ENCODE peak calls at places on chromosomes 11 and 22, in ten cellular contexts. V, T, Y, W, J, C, R, D, X and G are unnamed samples.

GRCh38 chr11:74577624-74578396 is 14.6 kb upstream of the POLD3 start:
- DNase-seq in V (no peak), T (no peak), Y (no peak), W (no peak), J (peak; percentile 34), C (no peak), R (peak; percentile 83), D (no peak), X (no peak), G (no peak)

GRCh38 chr11:78156081-78156844 is 16.8 kb upstream of the ALG8 start:
- DNase-seq in V (no peak), T (no peak), Y (no peak), W (no peak), J (no peak), C (no peak), R (no peak), D (no peak), X (no peak), G (no peak)

GRCh38 chr11:94895971-94896370 is 77.4 kb downstream of the CWC15 start:
- DNase-seq in V (no peak), T (no peak), Y (no peak), W (no peak), J (peak; percentile 50), C (no peak), R (no peak), D (no peak), X (no peak), G (no peak)

GRCh38 chr11:58494096-58494495 is 13.8 kb downstream of the OR5B21 start:
- DNase-seq in V (no peak), T (no peak), Y (no peak), W (no peak), J (no peak), C (no peak), R (no peak), D (no peak), X (no peak), G (no peak)

GRCh38 chr22:35728639-35729308 is 11.1 kb downstream of the APOL5 start:
- DNase-seq in V (no peak), T (peak; percentile 86), Y (no peak), W (no peak), J (no peak), C (no peak), R (peak; percentile 91), D (no peak), X (no peak), G (no peak)

GRCh38 chr22:30863161-30863833 is 105.3 kb downstream of the MORC2 start:
- DNase-seq in V (no peak), T (no peak), Y (no peak), W (no peak), J (peak; percentile 3), C (no peak), R (no peak), D (no peak), X (peak; percentile 50), G (no peak)

GRCh38 chr11:3158131-3158591 is 6.9 kb downstream of the OSBPL5 start:
- DNase-seq in V (no peak), T (no peak), Y (no peak), W (no peak), J (no peak), C (no peak), R (no peak), D (no peak), X (peak; percentile 54), G (no peak)

GRCh38 chr22:36036167-36036624 is 7.6 kb upstream of the RBFOX2 start:
- DNase-seq in V (no peak), T (peak; percentile 54), Y (no peak), W (no peak), J (no peak), C (no peak), R (no peak), D (no peak), X (no peak), G (no peak)

GRCh38 chr11:79244805-79245197 is 196.0 kb downstream of the TENM4 start:
- DNase-seq in V (no peak), T (no peak), Y (no peak), W (no peak), J (no peak), C (no peak), R (no peak), D (no peak), X (no peak), G (no peak)

GRCh38 chr22:45528046-45528445 is 25.4 kb downstream of the FBLN1 start:
- DNase-seq in V (no peak), T (no peak), Y (no peak), W (no peak), J (no peak), C (no peak), R (no peak), D (no peak), X (no peak), G (no peak)

GRCh38 chr11:1410366-1411291 is 20.9 kb downstream of the BRSK2 start:
- DNase-seq in V (no peak), T (no peak), Y (no peak), W (no peak), J (no peak), C (no peak), R (no peak), D (no peak), X (no peak), G (no peak)

GRCh38 chr11:12801976-12802375 is 127.8 kb downstream of the TEAD1 start:
- DNase-seq in V (no peak), T (no peak), Y (no peak), W (no peak), J (no peak), C (no peak), R (no peak), D (no peak), X (no peak), G (no peak)

GRCh38 chr11:122642971-122643370 is 12.6 kb upstream of the UBASH3B start:
- DNase-seq in V (no peak), T (no peak), Y (no peak), W (no peak), J (no peak), C (no peak), R (no peak), D (no peak), X (no peak), G (no peak)

GRCh38 chr22:24429411-24430365 is 2.3 kb downstream of the ADORA2A start:
- DNase-seq in V (no peak), T (peak; percentile 20), Y (peak; percentile 46), W (peak; percentile 20), J (no peak), C (peak; percentile 51), R (peak; percentile 71), D (no peak), X (peak; percentile 86), G (no peak)

GRCh38 chr11:58654079-58654907 is 31.8 kb downstream of the CNTF start:
- DNase-seq in V (peak; percentile 26), T (peak; percentile 68), Y (peak; percentile 52), W (peak; percentile 38), J (peak; percentile 87), C (peak; percentile 74), R (peak; percentile 49), D (peak; percentile 78), X (peak; percentile 76), G (peak; percentile 57)

GRCh38 chr22:28185130-28185529 is 266.1 kb upstream of the PITPNB start:
- DNase-seq in V (no peak), T (no peak), Y (no peak), W (no peak), J (no peak), C (no peak), R (no peak), D (no peak), X (no peak), G (no peak)

GRCh38 chr11:8389034-8389996 is 125.6 kb upstream of the LMO1 start:
- DNase-seq in V (no peak), T (no peak), Y (no peak), W (no peak), J (no peak), C (no peak), R (no peak), D (no peak), X (no peak), G (no peak)

GRCh38 chr11:45411221-45411946 is 125.2 kb upstream of the SYT13 start:
- DNase-seq in V (no peak), T (no peak), Y (no peak), W (no peak), J (peak; percentile 43), C (no peak), R (no peak), D (no peak), X (no peak), G (no peak)

GRCh38 chr11:56214537-56214936 is 19.5 kb downstream of the OR5T2 start:
- DNase-seq in V (no peak), T (no peak), Y (no peak), W (no peak), J (no peak), C (no peak), R (no peak), D (no peak), X (no peak), G (no peak)

GRCh38 chr22:28989035-28989464 is 72.6 kb downstream of the C22orf31 start:
- DNase-seq in V (no peak), T (no peak), Y (no peak), W (no peak), J (no peak), C (no peak), R (no peak), D (no peak), X (no peak), G (peak; percentile 77)

GRCh38 chr11:70024036-70024772 is 53.9 kb upstream of the ANO1 start:
- DNase-seq in V (no peak), T (no peak), Y (no peak), W (no peak), J (no peak), C (no peak), R (no peak), D (no peak), X (no peak), G (no peak)

GRCh38 chr22:43363580-43364435 is 20.6 kb upstream of the SCUBE1 start:
- DNase-seq in V (no peak), T (no peak), Y (no peak), W (no peak), J (no peak), C (no peak), R (no peak), D (no peak), X (no peak), G (no peak)

GRCh38 chr11:110295487-110296225 is 758 bp downstream of the RDX start:
- DNase-seq in V (no peak), T (peak; percentile 58), Y (peak; percentile 33), W (peak; percentile 18), J (peak; percentile 65), C (peak; percentile 33), R (peak; percentile 21), D (peak; percentile 78), X (peak; percentile 75), G (no peak)

GRCh38 chr11:124899376-124900145 is 1.9 kb upstream of the ROBO4 start:
- DNase-seq in V (no peak), T (no peak), Y (no peak), W (no peak), J (no peak), C (no peak), R (no peak), D (peak; percentile 10), X (no peak), G (no peak)

GRCh38 chr11:120061761-120062560 is 76.0 kb downstream of the TRIM29 start:
- DNase-seq in V (no peak), T (no peak), Y (no peak), W (no peak), J (peak; percentile 67), C (no peak), R (no peak), D (no peak), X (no peak), G (no peak)

GRCh38 chr11:59560290-59560701 is 49.0 kb downstream of the OR4D9 start:
- DNase-seq in V (peak; percentile 47), T (peak; percentile 61), Y (peak; percentile 33), W (peak; percentile 66), J (peak; percentile 35), C (peak; percentile 59), R (no peak), D (no peak), X (peak; percentile 80), G (peak; percentile 73)

GRCh38 chr22:43537019-43537585 is 125.3 kb downstream of the MPPED1 start:
- DNase-seq in V (no peak), T (no peak), Y (no peak), W (no peak), J (no peak), C (no peak), R (no peak), D (no peak), X (peak; percentile 57), G (no peak)

GRCh38 chr11:130071211-130071712 is 1.6 kb downstream of the APLP2 start:
- DNase-seq in V (no peak), T (peak; percentile 35), Y (no peak), W (no peak), J (peak; percentile 37), C (no peak), R (no peak), D (no peak), X (no peak), G (no peak)